ENCODE peak calls at places on chromosomes 16 and 17, in seven cellular contexts. E is fibroblast of mammary gland; A is glutamatergic neuron; Q is lung; J is activated CD8-positive, alpha-beta T cell treated with anti-CD3 and anti-CD28 coated beads for 36 hours; K is WERI-Rb-1; C is SK-N-SH. I is an unnamed sample.

GRCh38 chr16:31875112-31875803 is 1.7 kb downstream of the ZNF267 start:
- DNase-seq in E (peak; percentile 41), A (no peak), Q (no peak), J (no peak), K (no peak), C (no peak), I (no peak)

GRCh38 chr17:30095507-30096244 is 20.9 kb upstream of the NSRP1 start:
- DNase-seq in E (peak; percentile 80), A (no peak), Q (no peak), J (no peak), K (peak; percentile 30), C (peak; percentile 18), I (peak; percentile 36)

GRCh38 chr17:71516149-71516548 is 604.7 kb upstream of the SOX9 start:
- DNase-seq in E (no peak), A (no peak), Q (no peak), J (no peak), K (no peak), C (peak; percentile 17), I (no peak)

GRCh38 chr17:28072935-28073533 is 30.6 kb downstream of the NLK start:
- DNase-seq in E (no peak), A (peak; percentile 24), Q (no peak), J (no peak), K (no peak), C (no peak), I (no peak)

GRCh38 chr17:6388416-6388815 is 46.5 kb downstream of the AIPL1 start:
- DNase-seq in E (no peak), A (no peak), Q (no peak), J (no peak), K (no peak), C (no peak), I (no peak)

GRCh38 chr17:40535924-40536717 is 29.2 kb downstream of the CCR7 start:
- DNase-seq in E (no peak), A (no peak), Q (peak; percentile 82), J (no peak), K (no peak), C (no peak), I (no peak)

GRCh38 chr16:27321013-27321960 is 7.5 kb downstream of the IL4R start:
- DNase-seq in E (peak; percentile 60), A (no peak), Q (no peak), J (no peak), K (no peak), C (no peak), I (no peak)

GRCh38 chr17:82710499-82711232 is 5.8 kb upstream of the FN3KRP start:
- DNase-seq in E (no peak), A (no peak), Q (no peak), J (no peak), K (peak; percentile 64), C (peak; percentile 50), I (no peak)

GRCh38 chr17:80323982-80324381 is 63.3 kb downstream of the RNF213 start:
- DNase-seq in E (no peak), A (no peak), Q (no peak), J (no peak), K (no peak), C (no peak), I (no peak)

GRCh38 chr17:20982589-20983358 is 60.0 kb downstream of the USP22 start:
- DNase-seq in E (no peak), A (no peak), Q (no peak), J (no peak), K (no peak), C (no peak), I (no peak)

GRCh38 chr16:29877266-29877961 is 14.4 kb upstream of the CDIPT start:
- DNase-seq in E (peak; percentile 50), A (peak; percentile 76), Q (peak; percentile 78), J (peak; percentile 81), K (peak; percentile 52), C (peak; percentile 78), I (peak; percentile 72)

GRCh38 chr17:42953669-42954068 is 10.6 kb downstream of the AARSD1 start:
- DNase-seq in E (no peak), A (no peak), Q (no peak), J (no peak), K (no peak), C (no peak), I (no peak)

GRCh38 chr17:7479139-7479388 is 367 bp downstream of the ZBTB4 start:
- DNase-seq in E (no peak), A (no peak), Q (no peak), J (no peak), K (no peak), C (no peak), I (no peak)

GRCh38 chr16:15672514-15673167 is 22.6 kb downstream of the NDE1 start:
- DNase-seq in E (peak; percentile 99), A (no peak), Q (peak; percentile 87), J (peak; percentile 80), K (no peak), C (no peak), I (no peak)

GRCh38 chr16:78183437-78183836 is 84.0 kb downstream of the WWOX start:
- DNase-seq in E (no peak), A (no peak), Q (no peak), J (no peak), K (no peak), C (no peak), I (no peak)

GRCh38 chr16:54926166-54926838 is 4.4 kb upstream of the IRX5 start:
- DNase-seq in E (peak; percentile 83), A (no peak), Q (no peak), J (no peak), K (no peak), C (no peak), I (no peak)

GRCh38 chr16:25052530-25052929 is 37.4 kb upstream of the ARHGAP17 start:
- DNase-seq in E (no peak), A (no peak), Q (peak; percentile 39), J (no peak), K (no peak), C (no peak), I (no peak)

GRCh38 chr17:76683011-76683755 is 27.6 kb downstream of the MXRA7 start:
- DNase-seq in E (peak; percentile 32), A (peak; percentile 59), Q (no peak), J (no peak), K (peak; percentile 62), C (peak; percentile 58), I (no peak)
- TF ChIP-seq CTCF in E (peak; percentile 15), A (peak; percentile 36), Q (no peak), J (no peak), K (peak; percentile 79), C (peak; percentile 37), I (no peak)

GRCh38 chr17:35766903-35767510 is 6.3 kb downstream of the C17orf50 start:
- DNase-seq in E (peak; percentile 58), A (no peak), Q (no peak), J (peak; percentile 44), K (peak; percentile 33), C (peak; percentile 81), I (peak; percentile 80)
- TF ChIP-seq CTCF in E (peak; percentile 74), A (no peak), Q (peak; percentile 24), J (peak; percentile 36), K (peak; percentile 49), C (peak; percentile 67), I (peak; percentile 46)

DNA sequence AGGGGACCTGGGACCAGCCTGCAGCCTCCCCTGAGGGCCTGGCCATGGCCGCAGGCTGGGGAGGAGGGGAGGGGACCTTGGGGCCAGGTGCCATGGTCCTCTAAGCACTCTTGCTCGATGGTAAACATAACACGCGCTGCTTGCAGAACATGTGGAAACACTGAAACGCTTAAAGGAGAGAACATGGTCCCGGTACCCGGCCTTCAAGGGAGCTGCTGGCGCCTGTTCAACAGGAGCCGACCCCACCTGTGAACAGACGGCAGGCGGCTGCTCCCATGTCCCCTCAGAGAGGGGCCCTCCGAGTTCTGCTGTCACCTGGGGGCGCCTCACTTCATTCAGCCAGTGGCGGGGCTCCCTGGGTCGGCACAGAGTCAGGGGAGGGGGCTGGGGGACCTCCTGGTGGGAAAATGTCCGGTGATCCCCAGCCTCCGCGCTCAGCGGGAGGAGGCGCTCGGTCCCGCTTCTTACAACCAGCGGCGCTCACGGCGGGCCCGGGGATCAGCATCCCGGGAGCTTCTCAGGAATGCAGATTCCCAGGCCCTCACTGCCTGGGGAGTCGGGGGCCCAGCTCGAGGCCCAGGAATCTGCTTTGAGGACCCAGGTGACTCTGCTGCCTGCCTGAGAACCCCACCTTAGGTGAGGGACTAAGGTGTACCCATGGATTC is 854 bp upstream of the SSTR5 start:
- DNase-seq in E (no peak), A (no peak), Q (no peak), J (no peak), K (peak; percentile 60), C (no peak), I (no peak)
- TF ChIP-seq CTCF in E (no peak), A (no peak), Q (no peak), J (no peak), K (peak; percentile 21), C (no peak), I (no peak)

GRCh38 chr16:86778978-86779377 is 200.6 kb downstream of the FOXL1 start:
- DNase-seq in E (no peak), A (no peak), Q (no peak), J (no peak), K (no peak), C (no peak), I (no peak)
- TF ChIP-seq CTCF in E (no peak), A (no peak), Q (no peak), J (no peak), K (no peak), C (no peak), I (no peak)

DNA sequence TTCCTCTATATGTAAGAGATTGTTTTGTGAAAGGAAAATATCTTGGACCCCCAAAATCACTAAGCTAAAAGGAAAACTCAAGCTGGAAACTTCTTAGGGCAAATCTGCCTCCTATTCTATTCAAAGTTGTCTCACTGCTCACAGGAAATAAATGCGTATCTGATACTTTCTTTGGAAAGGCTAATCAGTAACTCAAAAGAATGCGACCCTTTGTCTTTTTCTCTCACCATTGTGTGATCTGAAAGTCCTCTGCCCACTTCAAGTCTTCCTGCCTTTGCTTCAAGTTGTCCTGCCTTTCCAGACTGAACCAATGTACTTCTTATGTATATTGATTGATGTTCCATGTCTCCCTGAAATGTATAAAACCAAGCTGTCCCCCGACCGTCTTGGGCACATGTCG is 157.3 kb downstream of the KIF2B start:
- DNase-seq in E (no peak), A (no peak), Q (no peak), J (no peak), K (no peak), C (no peak), I (no peak)
- TF ChIP-seq CTCF in E (no peak), A (no peak), Q (no peak), J (no peak), K (no peak), C (no peak), I (no peak)

GRCh38 chr17:15436399-15437369 is 30.7 kb downstream of the CDRT4 start:
- DNase-seq in E (peak; percentile 85), A (no peak), Q (peak; percentile 67), J (peak; percentile 61), K (peak; percentile 51), C (no peak), I (no peak)
- TF ChIP-seq CTCF in E (peak; percentile 32), A (no peak), Q (no peak), J (peak; percentile 32), K (peak; percentile 42), C (peak; percentile 37), I (peak; percentile 9)

GRCh38 chr16:62225675-62226074 is 189.4 kb upstream of the CDH8 start:
- DNase-seq in E (peak; percentile 15), A (peak; percentile 81), Q (peak; percentile 61), J (peak; percentile 68), K (peak; percentile 78), C (peak; percentile 25), I (peak; percentile 17)
- TF ChIP-seq CTCF in E (peak; percentile 11), A (peak; percentile 73), Q (no peak), J (peak; percentile 32), K (peak; percentile 71), C (peak; percentile 64), I (peak; percentile 62)

I was measured in GM13977.